ENCODE peak calls at places on chromosomes 5 and 9, in six cellular contexts. F is HEK293T, H is mesendoderm, N is hypothalamus, Z is SHP77, D is T-helper 2 cell. M is an unnamed sample.

GRCh38 chr9:4541848-4542247 is 51.6 kb downstream of the SLC1A1 start:
- DNase-seq in F (no peak), H (peak), N (no peak), Z (no peak), D (no peak), M (no peak)

GRCh38 chr9:19230356-19231125 is at the start of gene DENND4C:
- DNase-seq in F (peak), H (peak), N (peak), Z (peak), D (peak), M (peak)

GRCh38 chr5:149549461-149550266 is 1.6 kb downstream of the CSNK1A1 start:
- DNase-seq in F (peak), H (peak), N (no peak), Z (no peak), D (peak), M (peak)

GRCh38 chr9:121026260-121026691 is 23.8 kb downstream of the C5 start:
- DNase-seq in F (no peak), H (no peak), N (no peak), Z (no peak), D (no peak), M (no peak)

GRCh38 chr5:149397530-149397929 is 18.4 kb upstream of the IL17B start:
- DNase-seq in F (no peak), H (no peak), N (no peak), Z (no peak), D (no peak), M (no peak)

GRCh38 chr9:131094622-131095021 is 1.7 kb upstream of the AIF1L start:
- DNase-seq in F (no peak), H (no peak), N (no peak), Z (no peak), D (no peak), M (no peak)

GRCh38 chr9:134161647-134162046 is 2.7 kb downstream of the RNU6ATAC start:
- DNase-seq in F (no peak), H (no peak), N (no peak), Z (no peak), D (no peak), M (no peak)

GRCh38 chr9:29966247-29966646 is 2393.0 kb upstream of the C9orf72 start:
- DNase-seq in F (no peak), H (peak), N (no peak), Z (no peak), D (no peak), M (no peak)

GRCh38 chr9:89006308-89006707 is 15.0 kb downstream of the S1PR3 start:
- DNase-seq in F (no peak), H (no peak), N (no peak), Z (no peak), D (no peak), M (no peak)

M was measured in HAP-1.